ENCODE peak calls at places on chromosomes 4 and X, in five cellular contexts. Y, K, V, S and H are unnamed samples.

GRCh38 chr4:20095805-20096541 is 155.7 kb upstream of the SLIT2 start:
- DNase-seq in Y (no peak), K (no peak), V (no peak), S (no peak), H (no peak)

GRCh38 chrX:48971325-48972213 is at the start of gene KCND1:
- DNase-seq in Y (peak), K (peak), V (peak), S (peak), H (peak)

GRCh38 chr4:52483186-52483585 is 175.9 kb downstream of the USP46 start:
- DNase-seq in Y (no peak), K (no peak), V (no peak), S (no peak), H (no peak)

GRCh38 chr4:40254961-40255721 is 58.3 kb downstream of the RHOH start:
- DNase-seq in Y (peak), K (no peak), V (no peak), S (peak), H (no peak)

GRCh38 chr4:93764647-93765246 is 63.8 kb upstream of the ATOH1 start:
- DNase-seq in Y (peak), K (peak), V (no peak), S (peak), H (peak)

GRCh38 chrX:74449937-74450330 is 28.6 kb downstream of the SLC16A2 start:
- DNase-seq in Y (no peak), K (no peak), V (no peak), S (peak), H (no peak)

GRCh38 chr4:168877779-168878491 is 132.1 kb downstream of the CBR4 start:
- DNase-seq in Y (peak), K (peak), V (peak), S (peak), H (peak)

GRCh38 chr4:118032691-118033090 is 1.6 kb upstream of the NDST3 start:
- DNase-seq in Y (peak), K (no peak), V (no peak), S (no peak), H (no peak)

GRCh38 chr4:56123051-56123450 is 174.3 kb downstream of the CEP135 start:
- DNase-seq in Y (no peak), K (no peak), V (no peak), S (no peak), H (peak)

GRCh38 chr4:61827907-61828328 is 627.8 kb downstream of the ADGRL3 start:
- DNase-seq in Y (no peak), K (no peak), V (no peak), S (no peak), H (no peak)

GRCh38 chr4:82741188-82741587 is 57.4 kb downstream of the SCD5 start:
- DNase-seq in Y (no peak), K (no peak), V (no peak), S (no peak), H (no peak)

GRCh38 chr4:53928825-53929224 is 135.6 kb downstream of the CHIC2 start:
- DNase-seq in Y (no peak), K (no peak), V (no peak), S (peak), H (no peak)

GRCh38 chrX:7515681-7516413 is 327.1 kb upstream of the VCX start:
- DNase-seq in Y (no peak), K (no peak), V (no peak), S (no peak), H (no peak)

GRCh38 chrX:20620301-20620700 is 353.6 kb upstream of the RPS6KA3 start:
- DNase-seq in Y (no peak), K (no peak), V (no peak), S (no peak), H (no peak)

GRCh38 chr4:15455290-15455689 is 14.4 kb upstream of the CC2D2A start:
- DNase-seq in Y (peak), K (no peak), V (peak), S (peak), H (no peak)

GRCh38 chr4:185726931-185727330 is 85.1 kb downstream of the SORBS2 start:
- DNase-seq in Y (no peak), K (no peak), V (no peak), S (no peak), H (no peak)

GRCh38 chrX:81259008-81259713 is 57.3 kb downstream of the SH3BGRL start:
- DNase-seq in Y (no peak), K (no peak), V (no peak), S (peak), H (no peak)

GRCh38 chrX:16958356-16958755 is 11.9 kb downstream of the REPS2 start:
- DNase-seq in Y (no peak), K (peak), V (no peak), S (no peak), H (no peak)

GRCh38 chr4:40525811-40526598 is 103.7 kb downstream of the RBM47 start:
- DNase-seq in Y (peak), K (no peak), V (no peak), S (peak), H (no peak)

GRCh38 chrX:28988246-28988645 is 401.0 kb downstream of the IL1RAPL1 start:
- DNase-seq in Y (no peak), K (no peak), V (no peak), S (no peak), H (peak)

GRCh38 chrX:110286126-110286525 is 31.8 kb downstream of the AMMECR1 start:
- DNase-seq in Y (peak), K (no peak), V (no peak), S (peak), H (no peak)

GRCh38 chr4:61915501-61915900 is 715.4 kb downstream of the ADGRL3 start:
- DNase-seq in Y (no peak), K (no peak), V (no peak), S (no peak), H (no peak)

GRCh38 chr4:138090145-138090917 is 151.8 kb downstream of the SLC7A11 start:
- DNase-seq in Y (peak), K (peak), V (no peak), S (peak), H (peak)

GRCh38 chr4:7462509-7462971 is 27.8 kb upstream of the PSAPL1 start:
- DNase-seq in Y (peak), K (peak), V (no peak), S (peak), H (peak)

GRCh38 chr4:92121099-92121498 is 182.7 kb upstream of the GRID2 start:
- DNase-seq in Y (peak), K (no peak), V (peak), S (peak), H (no peak)

GRCh38 chr4:4430492-4431195 is 43.7 kb downstream of the NSG1 start:
- DNase-seq in Y (peak), K (peak), V (no peak), S (peak), H (peak)

GRCh38 chr4:79073471-79073870 is 134.2 kb upstream of the PAQR3 start:
- DNase-seq in Y (no peak), K (no peak), V (no peak), S (no peak), H (no peak)

GRCh38 chrX:56803849-56804681 is 75.0 kb downstream of the NBDY start:
- DNase-seq in Y (peak), K (no peak), V (no peak), S (no peak), H (no peak)

GRCh38 chr4:64756016-64756415 is 346.8 kb upstream of the TECRL start:
- DNase-seq in Y (no peak), K (no peak), V (no peak), S (peak), H (no peak)

GRCh38 chr4:77372375-77372774 is 215.4 kb downstream of the CCNG2 start:
- DNase-seq in Y (no peak), K (no peak), V (no peak), S (no peak), H (no peak)

GRCh38 chr4:77375866-77376607 is 219.0 kb downstream of the CCNG2 start:
- DNase-seq in Y (no peak), K (no peak), V (no peak), S (no peak), H (no peak)

DNA sequence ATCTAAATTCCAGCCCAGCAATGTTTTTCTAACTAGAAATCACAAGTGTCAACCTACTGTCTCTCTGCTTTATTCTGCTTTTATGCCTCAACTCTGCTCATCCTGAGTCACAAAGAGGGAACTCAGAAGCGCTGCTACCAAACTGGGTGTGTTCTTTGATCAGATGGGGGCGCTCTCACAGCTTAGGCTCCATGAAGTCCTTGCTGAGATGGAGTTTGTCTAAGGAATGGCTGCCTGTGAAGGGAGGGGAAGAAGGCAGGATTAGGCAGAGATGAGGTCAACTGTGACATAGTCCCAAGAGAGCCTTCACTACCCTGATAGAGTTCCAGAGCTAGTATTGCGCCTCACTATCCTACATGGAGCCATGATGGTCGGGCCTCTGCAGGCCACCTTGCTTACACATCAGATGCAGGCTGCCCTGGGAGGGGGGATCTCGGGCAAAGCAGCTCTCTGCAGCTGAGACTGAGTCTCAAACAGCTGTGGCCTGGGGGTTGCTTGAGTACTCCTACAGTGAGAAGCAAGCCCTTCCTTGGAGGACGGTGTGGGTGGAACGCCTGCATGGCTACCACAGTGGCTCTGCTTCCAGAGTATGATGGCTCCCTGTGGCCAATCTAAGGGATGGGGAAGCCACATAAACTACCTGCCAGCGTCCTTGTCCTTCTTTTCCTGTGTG is 219.9 kb downstream of the CCNG2 start:
- DNase-seq in Y (no peak), K (peak), V (no peak), S (no peak), H (no peak)
- TF ChIP-seq CTCF in Y (no peak), K (peak), V (no peak), S (no peak), H (no peak)

GRCh38 chr4:101304916-101305315 is 42.4 kb downstream of the PPP3CA start:
- DNase-seq in Y (no peak), K (peak), V (no peak), S (peak), H (no peak)

GRCh38 chr4:101306764-101307615 is 40.3 kb downstream of the PPP3CA start:
- DNase-seq in Y (no peak), K (no peak), V (no peak), S (peak), H (no peak)

GRCh38 chr4:101307901-101308300 is 39.4 kb downstream of the PPP3CA start:
- DNase-seq in Y (no peak), K (no peak), V (no peak), S (no peak), H (no peak)

DNA sequence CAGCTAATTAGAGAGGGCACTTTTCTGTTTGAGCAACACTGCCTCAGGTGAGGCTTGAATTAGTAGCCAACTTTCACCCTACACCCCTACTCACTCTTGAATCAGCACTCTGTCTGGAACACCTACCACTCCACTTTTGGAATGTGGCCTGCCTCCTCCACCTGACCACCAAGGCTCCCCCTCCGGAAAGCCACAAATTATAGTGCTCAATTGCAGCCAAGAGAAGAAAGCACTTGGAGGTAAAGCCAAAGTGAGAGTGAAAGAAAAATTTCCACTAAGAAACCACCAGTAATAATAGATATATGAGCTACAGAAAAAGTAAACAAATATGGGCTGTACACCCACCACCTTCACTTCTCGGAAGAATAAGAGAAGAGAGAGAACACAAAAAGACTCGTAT is 41.1 kb downstream of the PPP3CA start:
- DNase-seq in Y (no peak), K (no peak), V (no peak), S (no peak), H (no peak)
- H3K27ac ChIP-seq in Y (peak), K (no peak), V (no peak), S (no peak), H (no peak)

GRCh38 chr4:112057479-112057878 is 87.8 kb upstream of the FAM241A start:
- DNase-seq in Y (no peak), K (no peak), V (no peak), S (no peak), H (no peak)

GRCh38 chr4:112063260-112063659 is 82.0 kb upstream of the FAM241A start:
- DNase-seq in Y (no peak), K (no peak), V (no peak), S (peak), H (no peak)

GRCh38 chr4:112061418-112061817 is 83.8 kb upstream of the FAM241A start:
- DNase-seq in Y (no peak), K (no peak), V (no peak), S (no peak), H (no peak)

GRCh38 chr4:112058433-112058832 is 86.8 kb upstream of the FAM241A start:
- DNase-seq in Y (no peak), K (no peak), V (no peak), S (no peak), H (no peak)

DNA sequence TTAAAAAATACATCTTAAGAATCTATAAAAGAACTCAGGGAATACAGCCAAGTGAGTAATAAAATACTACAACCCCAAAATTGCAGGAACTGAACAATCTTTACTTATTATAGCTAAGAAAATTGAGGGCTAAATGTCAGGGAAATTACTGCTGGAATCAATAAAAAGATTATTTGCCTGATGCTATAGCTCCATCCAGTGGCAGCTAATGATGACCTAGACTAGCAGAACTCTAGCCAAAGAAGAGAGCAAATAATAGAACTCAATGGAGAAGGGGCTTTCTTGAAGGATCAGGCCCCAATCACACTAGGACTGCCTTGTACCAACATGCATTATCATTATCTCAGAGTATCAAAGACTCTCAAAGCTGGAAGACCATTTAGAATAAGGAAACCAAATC is 85.0 kb upstream of the FAM241A start:
- DNase-seq in Y (peak), K (peak), V (no peak), S (peak), H (peak)
- TF ChIP-seq CTCF in Y (peak), K (peak), V (no peak), S (peak), H (peak)

GRCh38 chr4:87044511-87045369 is 109.9 kb downstream of the AFF1 start:
- DNase-seq in Y (no peak), K (peak), V (no peak), S (no peak), H (no peak)

GRCh38 chr4:87049508-87049907 is 114.7 kb downstream of the AFF1 start:
- DNase-seq in Y (no peak), K (no peak), V (no peak), S (no peak), H (no peak)

GRCh38 chr4:87045659-87046058 is 110.8 kb downstream of the AFF1 start:
- DNase-seq in Y (no peak), K (no peak), V (no peak), S (no peak), H (no peak)

GRCh38 chr4:87046111-87046510 is 111.3 kb downstream of the AFF1 start:
- DNase-seq in Y (no peak), K (no peak), V (no peak), S (peak), H (no peak)

DNA sequence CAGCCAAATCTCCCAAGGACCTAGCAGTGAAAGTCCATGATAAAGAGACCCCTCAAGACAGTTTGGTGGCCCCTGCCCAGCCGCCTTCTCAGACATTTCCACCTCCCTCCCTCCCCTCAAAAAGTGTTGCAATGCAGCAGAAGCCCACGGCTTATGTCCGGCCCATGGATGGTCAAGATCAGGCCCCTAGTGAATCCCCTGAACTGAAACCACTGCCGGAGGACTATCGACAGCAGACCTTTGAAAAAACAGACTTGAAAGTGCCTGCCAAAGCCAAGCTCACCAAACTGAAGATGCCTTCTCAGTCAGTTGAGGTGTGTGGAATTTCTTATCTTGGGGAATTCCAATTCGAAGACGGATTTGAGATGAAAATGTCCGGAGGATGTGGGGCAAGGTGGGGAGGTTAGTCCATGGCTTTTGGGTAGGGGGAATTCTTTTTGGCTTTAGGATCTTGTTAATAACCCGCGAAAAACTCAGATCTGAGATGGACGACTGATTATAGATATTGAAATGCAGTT is 112.5 kb downstream of the AFF1 start:
- DNase-seq in Y (no peak), K (no peak), V (no peak), S (no peak), H (no peak)
- H3K27ac ChIP-seq in Y (no peak), K (no peak), V (no peak), S (peak), H (no peak)

GRCh38 chrX:124015721-124016120 is 54.2 kb downstream of the STAG2 start:
- DNase-seq in Y (no peak), K (no peak), V (no peak), S (no peak), H (no peak)

GRCh38 chrX:124023838-124024238 is 62.3 kb downstream of the STAG2 start:
- DNase-seq in Y (no peak), K (no peak), V (no peak), S (no peak), H (no peak)

DNA sequence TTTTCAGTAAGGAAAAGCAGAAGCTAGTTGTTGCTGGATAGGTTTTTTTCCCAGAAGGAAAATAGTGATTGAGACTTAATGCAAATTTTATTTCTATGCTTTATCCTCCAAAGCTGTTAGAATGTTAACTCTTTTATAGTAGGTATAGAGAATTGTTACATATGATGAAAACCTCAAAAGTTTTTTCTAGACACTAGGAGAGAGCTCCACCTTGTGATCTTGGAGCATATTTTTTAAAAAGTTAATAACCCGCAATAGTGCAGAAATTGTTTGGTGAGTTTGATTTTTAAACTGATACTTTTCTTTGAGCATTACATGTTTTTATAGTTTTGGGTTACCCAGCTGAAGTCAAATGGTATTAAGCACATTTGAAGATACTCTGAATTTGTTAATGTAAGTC is 56.5 kb downstream of the STAG2 start:
- DNase-seq in Y (no peak), K (no peak), V (no peak), S (no peak), H (no peak)
- TF ChIP-seq CTCF in Y (peak), K (no peak), V (no peak), S (peak), H (no peak)

GRCh38 chr4:16761031-16761430 is 137.4 kb downstream of the LDB2 start:
- DNase-seq in Y (no peak), K (no peak), V (no peak), S (peak), H (no peak)
- H3K27ac ChIP-seq in Y (peak), K (no peak), V (no peak), S (no peak), H (no peak)

DNA sequence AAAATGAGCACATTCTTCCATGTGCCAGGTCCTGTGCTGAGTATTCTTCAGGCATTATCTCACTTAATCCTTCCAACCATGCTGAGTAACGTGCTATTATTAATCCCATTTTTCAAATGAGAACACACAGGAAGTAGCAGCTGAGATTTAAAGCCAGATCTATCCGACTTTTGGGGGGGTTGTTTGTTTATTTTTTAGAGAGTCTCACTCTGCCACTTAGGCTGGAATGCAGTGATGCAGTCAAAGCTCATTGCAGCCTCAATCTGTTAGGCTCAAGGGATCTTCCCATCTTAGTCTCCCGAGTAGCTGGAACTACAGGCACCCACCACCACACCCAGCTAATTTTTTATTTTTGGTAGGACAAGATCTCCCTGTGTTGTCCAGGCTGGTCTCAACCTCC is 55.4 kb upstream of the TRIM2 start:
- DNase-seq in Y (no peak), K (no peak), V (no peak), S (no peak), H (no peak)
- TF ChIP-seq CTCF in Y (no peak), K (no peak), V (no peak), S (no peak), H (no peak)